ENCODE peak calls at places on chromosomes 7 and 10, in five cellular contexts. O, F, J, L and N are unnamed samples.

GRCh38 chr7:74092964-74093339 is 9.3 kb downstream of the LIMK1 start:
- DNase-seq in O (no peak), F (peak; percentile 37), J (no peak), L (no peak), N (no peak)

GRCh38 chr7:130329466-130329865 is 15.2 kb upstream of the CPA5 start:
- DNase-seq in O (no peak), F (no peak), J (no peak), L (no peak), N (no peak)

GRCh38 chr10:15200626-15201025 is 32.1 kb upstream of the NMT2 start:
- DNase-seq in O (no peak), F (peak; percentile 63), J (peak; percentile 97), L (no peak), N (no peak)

GRCh38 chr10:6110136-6110535 is 21.3 kb downstream of the RBM17 start:
- DNase-seq in O (no peak), F (no peak), J (no peak), L (no peak), N (no peak)

GRCh38 chr7:108200326-108200725 is 70.2 kb upstream of the LAMB4 start:
- DNase-seq in O (no peak), F (no peak), J (no peak), L (no peak), N (no peak)

GRCh38 chr7:150631084-150631824 is 931 bp downstream of the GIMAP6 start:
- DNase-seq in O (no peak), F (no peak), J (no peak), L (no peak), N (no peak)

GRCh38 chr7:44240983-44241510 is 40.3 kb downstream of the YKT6 start:
- DNase-seq in O (peak; percentile 87), F (peak; percentile 86), J (peak; percentile 78), L (no peak), N (peak; percentile 68)

GRCh38 chr7:36763084-36763807 is 39.0 kb upstream of the AOAH start:
- DNase-seq in O (no peak), F (peak; percentile 34), J (no peak), L (no peak), N (no peak)

GRCh38 chr10:68127995-68128394 is 18.7 kb downstream of the MYPN start:
- DNase-seq in O (no peak), F (no peak), J (no peak), L (no peak), N (no peak)

GRCh38 chr7:27248911-27249723 is 6.5 kb downstream of the EVX1 start:
- DNase-seq in O (no peak), F (no peak), J (no peak), L (no peak), N (no peak)

GRCh38 chr7:106820321-106821217 is 44.5 kb upstream of the PIK3CG start:
- DNase-seq in O (no peak), F (no peak), J (no peak), L (no peak), N (no peak)

GRCh38 chr7:144378651-144379050 is 23.4 kb downstream of the ARHGEF5 start:
- DNase-seq in O (no peak), F (no peak), J (no peak), L (no peak), N (no peak)

GRCh38 chr7:114084381-114085312 is 165.8 kb upstream of the PPP1R3A start:
- DNase-seq in O (peak; percentile 50), F (peak; percentile 30), J (peak; percentile 44), L (no peak), N (peak; percentile 49)

GRCh38 chr10:129580010-129580409 is 113.0 kb downstream of the MGMT start:
- DNase-seq in O (no peak), F (no peak), J (no peak), L (no peak), N (no peak)

GRCh38 chr10:78337646-78338391 is 304.2 kb downstream of the RPS24 start:
- DNase-seq in O (peak; percentile 17), F (peak; percentile 29), J (no peak), L (no peak), N (no peak)

GRCh38 chr7:85469446-85469970 is 282.7 kb upstream of the SEMA3D start:
- DNase-seq in O (no peak), F (peak; percentile 75), J (no peak), L (no peak), N (no peak)

GRCh38 chr10:12184165-12184564 is 11.5 kb downstream of the NUDT5 start:
- DNase-seq in O (no peak), F (no peak), J (no peak), L (no peak), N (no peak)

GRCh38 chr10:3548702-3549101 is 236.3 kb downstream of the KLF6 start:
- DNase-seq in O (no peak), F (peak; percentile 20), J (no peak), L (no peak), N (no peak)

GRCh38 chr10:287029-287428 is 151.8 kb downstream of the ZMYND11 start:
- DNase-seq in O (no peak), F (no peak), J (no peak), L (no peak), N (no peak)

GRCh38 chr10:6225263-6225814 is 22.6 kb downstream of the PFKFB3 start:
- DNase-seq in O (no peak), F (no peak), J (no peak), L (no peak), N (no peak)

GRCh38 chr7:102860351-102860811 is 52.4 kb upstream of the LRRC17 start:
- DNase-seq in O (no peak), F (peak; percentile 93), J (no peak), L (no peak), N (no peak)

GRCh38 chr7:97466999-97467398 is 264.9 kb upstream of the TAC1 start:
- DNase-seq in O (no peak), F (no peak), J (no peak), L (no peak), N (no peak)

GRCh38 chr10:60575105-60575504 is 185.4 kb upstream of the ANK3 start:
- DNase-seq in O (no peak), F (no peak), J (no peak), L (no peak), N (no peak)

GRCh38 chr7:8597565-8597964 is 164.2 kb downstream of the NXPH1 start:
- DNase-seq in O (no peak), F (no peak), J (no peak), L (no peak), N (no peak)

GRCh38 chr10:33749042-33749441 is 414.6 kb upstream of the NRP1 start:
- DNase-seq in O (no peak), F (no peak), J (no peak), L (no peak), N (no peak)

GRCh38 chr7:149827089-149827981 is 10.8 kb upstream of the ZNF862 start:
- DNase-seq in O (no peak), F (no peak), J (no peak), L (no peak), N (no peak)

GRCh38 chr10:118585234-118585633 is 10.2 kb downstream of the PRLHR start:
- DNase-seq in O (no peak), F (no peak), J (no peak), L (no peak), N (no peak)

GRCh38 chr7:127417346-127417745 is 24.8 kb upstream of the ZNF800 start:
- DNase-seq in O (no peak), F (no peak), J (no peak), L (no peak), N (no peak)

DNA sequence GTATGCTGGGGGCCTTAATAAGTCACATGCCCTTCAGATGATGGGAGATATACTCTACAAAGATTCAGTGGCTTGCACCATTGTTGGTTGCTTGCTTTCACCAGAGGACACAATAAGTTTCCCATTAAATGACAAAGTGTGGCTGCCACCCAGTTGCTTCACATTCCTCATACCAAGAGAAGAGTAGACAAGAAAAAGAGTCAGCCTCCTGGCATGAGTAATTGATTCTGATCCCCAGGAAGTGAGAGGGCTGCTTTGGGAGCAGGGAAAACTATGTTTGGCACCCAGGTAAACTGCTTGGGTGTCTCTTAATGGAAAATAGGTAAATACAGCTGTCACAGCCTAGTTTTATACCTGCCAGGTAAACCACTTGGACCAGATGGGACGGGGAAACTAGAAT is 66.7 kb upstream of the IL6 start:
- DNase-seq in O (no peak), F (no peak), J (peak; percentile 42), L (no peak), N (no peak)
- H2BK12ac ChIP-seq in O (no peak overlapping the region), F (no peak overlapping the region), J (no peak overlapping the region), L (no peak overlapping the region), N (no peak overlapping the region)

GRCh38 chr7:76303057-76303828 is 770 bp downstream of the HSPB1 start:
- DNase-seq in O (peak; percentile 96), F (peak; percentile 91), J (peak; percentile 83), L (peak; percentile 93), N (peak; percentile 88)
- H2BK12ac ChIP-seq in O (no peak overlapping the region), F (peak overlapping the region; percentile 2), J (peak overlapping the region; percentile 63), L (peak overlapping the region; percentile 12), N (no peak overlapping the region)

DNA sequence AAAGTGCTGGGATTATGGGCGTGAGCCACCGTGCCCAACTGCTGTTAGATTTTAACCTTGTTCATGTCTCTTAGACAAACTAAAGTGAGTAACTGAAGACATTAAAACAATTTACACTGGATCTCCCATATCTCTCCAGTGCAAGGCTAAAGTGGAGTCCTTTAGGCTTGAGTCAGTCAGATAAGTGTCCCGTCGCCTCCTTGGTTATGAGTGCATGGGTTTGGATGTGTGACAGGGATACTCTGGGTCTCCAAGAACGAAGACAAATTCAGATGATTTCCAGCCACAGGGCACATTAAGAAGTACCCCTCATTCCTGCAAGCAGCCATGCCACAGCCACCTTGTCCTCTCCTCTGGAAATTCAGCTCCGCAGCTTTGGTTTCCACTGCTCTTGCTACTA is 66.1 kb upstream of the PDZD8 start:
- DNase-seq in O (no peak), F (no peak), J (no peak), L (no peak), N (no peak)
- H2BK12ac ChIP-seq in O (no peak overlapping the region), F (no peak overlapping the region), J (no peak overlapping the region), L (no peak overlapping the region), N (no peak overlapping the region)

GRCh38 chr7:152177696-152178404 is 152.4 kb downstream of the GALNT11 start:
- DNase-seq in O (no peak), F (no peak), J (peak; percentile 82), L (no peak), N (no peak)
- H2BK12ac ChIP-seq in O (no peak overlapping the region), F (no peak overlapping the region), J (no peak overlapping the region), L (no peak overlapping the region), N (no peak overlapping the region)